ENCODE peak calls at places on chromosomes 2 and 18, in nine cellular contexts. H, G, M, B, U, O, T, E and Q are unnamed samples.
A peak's percentile ranks its signal among the peaks of the same experiment; 100 is the strongest.

GRCh38 chr2:239369631-239370161 is 31.1 kb downstream of the HDAC4 start:
- DNase-seq in H (peak; percentile 11), G (no peak), M (no peak), B (peak; percentile 77), U (no peak), O (peak; percentile 72), T (no peak), E (peak; percentile 89), Q (no peak)

GRCh38 chr2:241417626-241418025 is 61.5 kb downstream of the FARP2 start:
- DNase-seq in H (no peak), G (peak; percentile 93), M (no peak), B (no peak), U (no peak), O (no peak), T (no peak), E (no peak), Q (no peak)

GRCh38 chr2:197779261-197779660 is 5.9 kb downstream of the BOLL start:
- DNase-seq in H (no peak), G (no peak), M (no peak), B (no peak), U (no peak), O (no peak), T (no peak), E (no peak), Q (no peak)

GRCh38 chr2:235935773-235936172 is 232.4 kb downstream of the GBX2 start:
- DNase-seq in H (no peak), G (no peak), M (no peak), B (no peak), U (no peak), O (no peak), T (no peak), E (no peak), Q (no peak)

GRCh38 chr18:75923169-75923568 is 495.7 kb upstream of the SMIM21 start:
- DNase-seq in H (peak; percentile 29), G (no peak), M (peak; percentile 78), B (no peak), U (peak; percentile 29), O (no peak), T (peak; percentile 80), E (no peak), Q (no peak)

GRCh38 chr2:97764559-97765263 is 51.3 kb downstream of the ZAP70 start:
- DNase-seq in H (no peak), G (no peak), M (no peak), B (no peak), U (no peak), O (no peak), T (no peak), E (no peak), Q (no peak)

GRCh38 chr2:60550151-60550983 is 3.1 kb downstream of the BCL11A start:
- DNase-seq in H (peak; percentile 74), G (peak; percentile 65), M (peak; percentile 73), B (peak; percentile 40), U (peak; percentile 65), O (peak; percentile 32), T (peak; percentile 75), E (no peak), Q (peak; percentile 50)

GRCh38 chr2:222239945-222240675 is 58.7 kb downstream of the PAX3 start:
- DNase-seq in H (no peak), G (no peak), M (peak; percentile 50), B (no peak), U (no peak), O (no peak), T (no peak), E (no peak), Q (no peak)

GRCh38 chr2:127576433-127577207 is 41.1 kb downstream of the MYO7B start:
- DNase-seq in H (no peak), G (no peak), M (peak; percentile 91), B (no peak), U (no peak), O (no peak), T (peak; percentile 81), E (no peak), Q (no peak)

GRCh38 chr2:237324446-237325236 is 89.3 kb downstream of the COL6A3 start:
- DNase-seq in H (no peak), G (peak; percentile 77), M (no peak), B (no peak), U (no peak), O (no peak), T (no peak), E (no peak), Q (peak; percentile 28)

GRCh38 chr2:9332853-9333245 is 90.5 kb downstream of the ITGB1BP1 start:
- DNase-seq in H (no peak), G (no peak), M (no peak), B (no peak), U (no peak), O (no peak), T (no peak), E (no peak), Q (no peak)

GRCh38 chr2:3233877-3234276 is 143.7 kb downstream of the EIPR1 start:
- DNase-seq in H (no peak), G (no peak), M (no peak), B (no peak), U (no peak), O (no peak), T (no peak), E (no peak), Q (no peak)

GRCh38 chr2:176101216-176101845 is 1.7 kb downstream of the HOXD12 start:
- DNase-seq in H (no peak), G (no peak), M (no peak), B (no peak), U (no peak), O (no peak), T (peak; percentile 3), E (no peak), Q (no peak)

GRCh38 chr2:212974692-212975091 is 176.7 kb downstream of the IKZF2 start:
- DNase-seq in H (peak; percentile 59), G (no peak), M (no peak), B (no peak), U (no peak), O (no peak), T (no peak), E (no peak), Q (peak; percentile 47)

GRCh38 chr2:9809064-9809356 is 34.3 kb upstream of the TAF1B start:
- DNase-seq in H (no peak), G (peak; percentile 26), M (no peak), B (no peak), U (no peak), O (no peak), T (no peak), E (no peak), Q (no peak)

GRCh38 chr2:203706403-203706802 is at the start of gene CD28:
- DNase-seq in H (no peak), G (no peak), M (peak; percentile 45), B (peak; percentile 83), U (no peak), O (peak; percentile 85), T (peak; percentile 61), E (peak; percentile 86), Q (no peak)

GRCh38 chr2:949894-950626 is 589 bp upstream of the SNTG2 start:
- DNase-seq in H (peak; percentile 1), G (no peak), M (no peak), B (no peak), U (no peak), O (no peak), T (no peak), E (no peak), Q (no peak)